ENCODE peak calls at places on chromosomes 4 and X, in five cellular contexts. W is Peyer's patch, P is fibroblast of lung, N is H9, V is AG04449. D is an unnamed sample.

GRCh38 chrX:86946569-86946968 is 571.0 kb upstream of the KLHL4 start:
- DNase-seq in P (peak), N (no peak), V (no peak), W (no peak), D (peak)

GRCh38 chr4:1240721-1241465 is 8.0 kb downstream of the CTBP1 start:
- DNase-seq in V (no peak), N (no peak), W (peak), P (no peak), D (no peak)

GRCh38 chr4:23888421-23889319 is 1.2 kb downstream of the PPARGC1A start:
- DNase-seq in V (no peak), P (peak), N (no peak), W (peak), D (no peak)

GRCh38 chr4:74996996-74997395 is 64.1 kb downstream of the PARM1 start:
- DNase-seq in W (no peak), V (no peak), P (no peak), N (no peak), D (no peak)

GRCh38 chr4:176789955-176790354 is 2.8 kb downstream of the VEGFC start:
- DNase-seq in W (no peak), P (peak), V (no peak), N (no peak), D (peak)

GRCh38 chr4:110621328-110621812 is 1.5 kb downstream of the PITX2 start:
- DNase-seq in W (peak), V (no peak), N (no peak), P (no peak), D (peak)

GRCh38 chrX:47581731-47582647 is at the start of gene TIMP1:
- DNase-seq in P (peak), W (peak), V (peak), N (peak), D (peak)

GRCh38 chrX:130084651-130085237 is 25.6 kb downstream of the ELF4 start:
- DNase-seq in P (no peak), W (no peak), V (no peak), N (no peak), D (peak)

GRCh38 chr4:83686166-83686565 is 150.3 kb downstream of the GPAT3 start:
- DNase-seq in N (no peak), W (no peak), V (peak), P (no peak), D (no peak)

GRCh38 chrX:129779747-129780146 is at the start of gene SASH3:
- DNase-seq in V (no peak), P (no peak), W (peak), N (no peak), D (peak)

GRCh38 chrX:18617351-18617750 is 54.6 kb downstream of the RS1 start:
- DNase-seq in N (no peak), V (peak), P (peak), W (no peak), D (no peak)

GRCh38 chr4:152936446-152937279 is 540 bp downstream of the FHDC1 start:
- DNase-seq in P (no peak), V (no peak), W (no peak), N (peak), D (peak)

GRCh38 chr4:164748375-164748774 is 5.6 kb upstream of the SMIM31 start:
- DNase-seq in W (no peak), P (peak), V (no peak), N (no peak), D (peak)

GRCh38 chr4:8843597-8843996 is 28.0 kb downstream of the HMX1 start:
- DNase-seq in W (no peak), P (no peak), N (no peak), V (no peak), D (no peak)

GRCh38 chr4:166324321-166324720 is 451.3 kb downstream of the TLL1 start:
- DNase-seq in P (peak), V (no peak), W (peak), N (peak), D (no peak)

GRCh38 chr4:173538903-173539445 is 8.9 kb upstream of the HAND2 start:
- DNase-seq in P (no peak), V (no peak), N (no peak), W (no peak), D (no peak)

GRCh38 chr4:25863347-25863784 is 578 bp upstream of the SEL1L3 start:
- DNase-seq in V (no peak), P (no peak), N (peak), W (peak), D (peak)

GRCh38 chrX:118655561-118656246 is 71.7 kb upstream of the IL13RA1 start:
- DNase-seq in N (no peak), V (no peak), W (no peak), P (peak), D (no peak)

GRCh38 chrX:13721819-13722527 is 12.4 kb downstream of the TRAPPC2 start:
- DNase-seq in W (no peak), P (peak), V (no peak), N (no peak), D (no peak)

GRCh38 chr4:88091378-88091777 is 67.1 kb downstream of the ABCG2 start:
- DNase-seq in W (no peak), N (no peak), P (no peak), V (no peak), D (no peak)

GRCh38 chr4:149796381-149796780 is 19.3 kb downstream of the IQCM start:
- DNase-seq in V (no peak), W (no peak), N (no peak), P (no peak), D (no peak)

GRCh38 chr4:116880625-116881024 is 204.8 kb downstream of the TRAM1L1 start:
- DNase-seq in W (no peak), V (no peak), N (no peak), P (no peak), D (no peak)

GRCh38 chr4:47837582-47838294 is at the start of gene CORIN:
- DNase-seq in P (no peak), V (no peak), W (no peak), N (peak), D (peak)

GRCh38 chr4:83709627-83710026 is 173.7 kb downstream of the GPAT3 start:
- DNase-seq in N (no peak), V (no peak), P (no peak), W (no peak), D (no peak)

GRCh38 chr4:146072381-146072780 is 103.1 kb upstream of the LSM6 start:
- DNase-seq in P (peak), N (no peak), V (no peak), W (no peak), D (no peak)

GRCh38 chr4:10416441-10416840 is 40.8 kb downstream of the ZNF518B start:
- DNase-seq in N (no peak), P (no peak), W (no peak), V (no peak), D (no peak)

GRCh38 chr4:131974730-131975129 is 1174.4 kb upstream of the PCDH10 start:
- DNase-seq in N (no peak), P (peak), V (no peak), W (no peak), D (no peak)

GRCh38 chr4:135240796-135241195 is 1039.2 kb upstream of the PABPC4L start:
- DNase-seq in N (no peak), P (peak), V (no peak), W (no peak), D (no peak)

GRCh38 chr4:73864365-73864764 is 4.8 kb upstream of the CXCL1 start:
- DNase-seq in P (no peak), W (no peak), V (no peak), N (peak), D (peak)

GRCh38 chr4:119783200-119783978 is 154.8 kb upstream of the PDE5A start:
- DNase-seq in V (no peak), W (peak), P (no peak), N (no peak), D (no peak)

GRCh38 chr4:119781044-119781443 is 152.4 kb upstream of the PDE5A start:
- DNase-seq in W (no peak), P (no peak), V (no peak), N (no peak), D (no peak)

GRCh38 chr4:119788334-119789266 is 160.0 kb upstream of the PDE5A start:
- DNase-seq in P (no peak), V (no peak), W (no peak), N (peak), D (no peak)

DNA sequence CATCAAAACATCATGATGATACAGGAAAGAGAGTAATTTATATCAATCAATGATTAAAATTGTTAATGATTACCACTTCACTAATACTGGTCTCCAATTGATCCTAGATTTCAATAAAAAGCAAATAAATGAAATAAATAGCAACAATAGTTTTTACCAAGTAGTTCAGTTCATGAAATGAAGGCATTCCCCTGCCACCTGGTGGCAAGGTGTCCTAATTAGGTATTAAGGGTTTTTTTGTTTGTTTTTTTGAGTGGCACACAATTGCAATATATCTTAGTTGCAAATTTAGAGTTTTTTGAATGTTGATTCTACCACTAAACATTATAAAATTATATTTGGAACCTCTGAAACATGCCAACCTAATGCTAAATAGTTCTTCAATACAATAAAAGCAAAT is 157.4 kb upstream of the PDE5A start:
- DNase-seq in P (peak), W (peak), N (no peak), V (no peak), D (no peak)
- TF ChIP-seq CTCF in P (peak), W (peak), N (peak), V (peak), D (peak)

DNA sequence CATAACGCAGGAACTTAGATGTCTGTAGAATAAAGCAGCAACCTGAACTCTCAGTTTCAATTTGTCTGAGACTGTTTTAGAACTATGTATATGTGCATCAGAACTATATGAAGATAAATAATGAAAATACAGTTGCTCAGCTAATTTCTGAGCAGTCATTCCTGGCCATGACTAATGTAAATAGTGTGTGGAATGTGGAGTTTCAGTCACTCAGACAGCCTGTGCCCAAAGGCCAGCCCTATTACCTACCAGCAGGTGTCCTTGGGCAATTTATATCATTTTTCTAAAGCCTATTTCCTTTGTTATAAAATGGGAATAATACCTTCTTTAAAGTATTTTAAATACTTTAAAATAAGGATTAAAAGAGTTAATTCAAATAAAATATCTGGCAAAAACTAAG is 56.0 kb upstream of the RELL1 start:
- DNase-seq in N (no peak), P (no peak), V (no peak), W (no peak), D (no peak)
- TF ChIP-seq CTCF in N (peak), P (no peak), V (no peak), W (no peak), D (no peak)

GRCh38 chr4:147157860-147158701 is 212.4 kb upstream of the TTC29 start:
- DNase-seq in W (no peak), P (peak), V (no peak), N (peak), D (no peak)

GRCh38 chr4:147160908-147161513 is 215.3 kb upstream of the TTC29 start:
- DNase-seq in W (no peak), V (peak), P (peak), N (peak), D (peak)

DNA sequence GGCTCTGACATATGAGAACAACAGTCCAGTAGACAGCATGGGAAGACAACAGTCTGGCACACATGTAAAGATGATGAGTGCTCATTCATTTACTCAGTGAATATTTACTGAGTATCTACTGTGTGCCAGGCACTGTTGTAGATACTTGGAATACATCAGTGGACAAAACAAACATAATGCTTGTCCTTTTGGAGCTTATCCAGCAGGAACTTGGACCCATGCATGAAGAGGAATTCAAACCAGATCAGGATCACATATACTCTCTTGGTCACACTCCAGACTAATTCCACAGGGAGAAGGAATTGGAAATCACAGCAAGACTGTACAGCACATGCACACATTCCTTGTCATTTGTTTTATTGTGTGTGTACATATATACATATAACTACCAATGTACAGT is 217.6 kb upstream of the TTC29 start:
- DNase-seq in P (no peak), N (no peak), V (no peak), W (no peak), D (no peak)
- TF ChIP-seq CTCF in P (no peak), N (no peak), V (no peak), W (no peak), D (no peak)

GRCh38 chr4:181264908-181265307 is 978.3 kb upstream of the TENM3 start:
- DNase-seq in P (no peak), N (peak), V (no peak), W (no peak), D (no peak)

GRCh38 chr4:181258569-181258968 is 984.6 kb upstream of the TENM3 start:
- DNase-seq in V (no peak), P (no peak), W (no peak), N (no peak), D (no peak)

GRCh38 chr4:181259081-181259480 is 984.1 kb upstream of the TENM3 start:
- DNase-seq in P (no peak), W (no peak), N (no peak), V (no peak), D (no peak)

DNA sequence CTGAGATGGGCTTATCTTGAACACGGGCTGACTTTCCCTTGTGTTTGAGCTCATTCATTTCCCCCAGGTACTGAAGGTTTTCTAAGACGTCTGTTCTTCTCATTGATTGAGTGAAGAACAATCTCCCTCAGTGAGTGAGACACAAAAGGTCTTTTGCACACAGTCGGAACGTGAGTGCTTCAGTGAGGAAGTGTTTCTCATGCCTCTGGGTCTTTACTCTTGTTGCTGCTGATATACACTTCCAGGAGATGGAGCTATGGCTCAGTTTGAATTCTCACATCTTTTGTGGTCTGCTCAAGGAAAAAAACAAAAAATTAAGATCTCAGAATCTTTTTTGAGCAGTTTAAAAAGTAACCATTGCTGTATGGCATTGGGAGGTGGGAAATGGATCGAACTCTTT is 981.9 kb upstream of the TENM3 start:
- DNase-seq in N (no peak), P (peak), V (peak), W (no peak), D (no peak)
- TF ChIP-seq CTCF in N (peak), P (peak), V (peak), W (no peak), D (no peak)

DNA sequence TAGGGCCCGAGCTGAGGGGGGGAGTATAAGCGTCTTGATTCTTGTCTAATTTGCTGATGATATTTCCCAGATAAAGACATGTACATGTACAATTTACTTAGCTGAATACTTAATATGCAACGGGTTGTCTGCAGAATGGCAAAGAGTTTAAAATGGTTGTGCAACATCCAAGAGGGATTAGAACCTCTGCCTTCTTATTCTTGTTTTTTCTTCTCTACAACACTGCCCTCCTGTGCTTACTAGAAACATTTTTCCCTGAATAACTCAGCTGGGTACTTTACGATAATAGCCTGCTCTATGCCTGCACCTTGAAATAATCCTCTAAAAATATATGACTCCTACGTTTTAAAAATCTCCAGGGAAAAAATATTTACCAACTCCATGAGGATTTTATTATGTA is 41.8 kb downstream of the INTS12 start:
- DNase-seq in W (no peak), V (no peak), N (no peak), P (peak), D (peak)
- TF ChIP-seq CTCF in W (peak), V (no peak), N (peak), P (peak), D (peak)

GRCh38 chr4:137129471-137130244 is 402.6 kb downstream of the PCDH18 start:
- DNase-seq in P (peak), W (no peak), V (no peak), N (no peak), D (no peak)

GRCh38 chr4:137125011-137125410 is 407.3 kb downstream of the PCDH18 start:
- DNase-seq in W (no peak), P (peak), V (peak), N (no peak), D (no peak)

GRCh38 chr4:137122876-137123275 is 409.4 kb downstream of the PCDH18 start:
- DNase-seq in N (no peak), V (no peak), P (no peak), W (no peak), D (no peak)

GRCh38 chr4:137124278-137124932 is 407.9 kb downstream of the PCDH18 start:
- DNase-seq in P (peak), V (peak), W (no peak), N (no peak), D (peak)
- TF ChIP-seq CTCF in P (peak), V (peak), W (peak), N (peak), D (peak)

GRCh38 chr4:106809083-106809482 is 227.0 kb downstream of the DKK2 start:
- DNase-seq in W (no peak), P (peak), V (no peak), N (no peak), D (no peak)
- TF ChIP-seq CTCF in W (peak), P (peak), V (peak), N (peak), D (no peak)

GRCh38 chr4:64721106-64721505 is 311.9 kb upstream of the TECRL start:
- DNase-seq in P (no peak), W (no peak), V (no peak), N (no peak), D (no peak)
- TF ChIP-seq CTCF in P (no peak), W (no peak), V (no peak), N (peak), D (no peak)

DNA sequence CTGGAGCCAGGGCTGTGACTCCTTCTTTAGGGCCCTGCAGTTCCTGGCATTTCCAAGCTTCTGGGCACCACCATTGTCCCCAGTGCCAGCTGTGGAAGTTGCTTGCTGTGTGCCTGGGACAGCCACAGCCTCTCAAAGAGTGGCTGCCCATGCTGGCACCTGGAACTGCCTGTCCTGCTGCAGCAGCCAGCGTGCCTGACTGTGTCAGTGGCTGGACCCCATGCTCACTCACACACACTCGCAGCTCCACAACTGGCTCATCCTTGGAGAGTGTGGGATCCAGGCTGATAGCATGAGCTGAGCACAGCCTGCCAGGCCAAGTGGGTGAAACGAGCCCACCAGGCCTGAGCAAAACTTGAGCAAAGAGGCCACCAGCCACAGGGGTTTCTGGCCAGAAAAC is 1107.6 kb downstream of the C4orf33 start:
- DNase-seq in P (no peak), W (no peak), V (no peak), N (no peak), D (no peak)
- TF ChIP-seq CTCF in P (no peak), W (no peak), V (no peak), N (no peak), D (no peak)

GRCh38 chr4:184400375-184400870 is 73.9 kb downstream of the IRF2 start:
- DNase-seq in N (no peak), W (no peak), V (peak), P (peak), D (no peak)
- TF ChIP-seq CTCF in N (no peak), W (no peak), V (peak), P (peak), D (no peak)

D was measured in GM13977.